ENCODE peak calls at places on chromosomes 16 and 17, in six cellular contexts. One of them, this sample, is unnamed.

GRCh38 chr17:17453088-17453487 is 23.7 kb upstream of the MED9 start:
- DNase-seq in head of caudate nucleus: no peak
- DNase-seq in M059J: no peak
- DNase-seq in AG09319: no peak
- DNase-seq in transverse colon: no peak
- DNase-seq in NCI-H2081: no peak
- DNase-seq in this sample: no peak

GRCh38 chr16:694187-694862 is 4.1 kb upstream of the WDR24 start:
- DNase-seq in NCI-H2081: peak
- DNase-seq in transverse colon: no peak
- DNase-seq in M059J: no peak
- DNase-seq in AG09319: no peak
- DNase-seq in head of caudate nucleus: no peak
- DNase-seq in this sample: no peak

GRCh38 chr16:84314373-84314772 is 19.7 kb downstream of the WFDC1 start:
- DNase-seq in transverse colon: no peak
- DNase-seq in head of caudate nucleus: no peak
- DNase-seq in NCI-H2081: no peak
- DNase-seq in AG09319: no peak
- DNase-seq in M059J: peak
- DNase-seq in this sample: no peak

GRCh38 chr16:11101695-11102522 is 154.1 kb downstream of the SOCS1 start:
- DNase-seq in transverse colon: no peak
- DNase-seq in AG09319: no peak
- DNase-seq in NCI-H2081: no peak
- DNase-seq in M059J: no peak
- DNase-seq in head of caudate nucleus: no peak
- DNase-seq in this sample: no peak

GRCh38 chr16:15775209-15775608 is 81.6 kb downstream of the MYH11 start:
- DNase-seq in NCI-H2081: no peak
- DNase-seq in AG09319: no peak
- DNase-seq in head of caudate nucleus: no peak
- DNase-seq in M059J: no peak
- DNase-seq in transverse colon: no peak
- DNase-seq in this sample: peak

GRCh38 chr17:6938637-6939036 is 57.2 kb upstream of the ALOX12 start:
- DNase-seq in AG09319: no peak
- DNase-seq in transverse colon: no peak
- DNase-seq in head of caudate nucleus: no peak
- DNase-seq in NCI-H2081: no peak
- DNase-seq in M059J: no peak
- DNase-seq in this sample: no peak

GRCh38 chr17:57462007-57462579 is 205.8 kb downstream of the MSI2 start:
- DNase-seq in M059J: no peak
- DNase-seq in AG09319: no peak
- DNase-seq in transverse colon: no peak
- DNase-seq in NCI-H2081: no peak
- DNase-seq in head of caudate nucleus: no peak
- DNase-seq in this sample: no peak

GRCh38 chr16:67562526-67562917 is at the start of gene CTCF:
- DNase-seq in NCI-H2081: peak
- DNase-seq in M059J: peak
- DNase-seq in AG09319: peak
- DNase-seq in transverse colon: peak
- DNase-seq in head of caudate nucleus: peak
- DNase-seq in this sample: no peak

GRCh38 chr16:80924372-80924978 is 82.2 kb downstream of the CMC2 start:
- DNase-seq in transverse colon: peak
- DNase-seq in M059J: peak
- DNase-seq in head of caudate nucleus: peak
- DNase-seq in AG09319: no peak
- DNase-seq in NCI-H2081: no peak
- DNase-seq in this sample: no peak

GRCh38 chr17:17783121-17783824 is 53.5 kb downstream of the SREBF1 start:
- DNase-seq in NCI-H2081: peak
- DNase-seq in AG09319: no peak
- DNase-seq in transverse colon: peak
- DNase-seq in head of caudate nucleus: peak
- DNase-seq in M059J: peak
- DNase-seq in this sample: peak

GRCh38 chr16:67992661-67993206 is 6.5 kb downstream of the DPEP2 start:
- DNase-seq in AG09319: no peak
- DNase-seq in transverse colon: no peak
- DNase-seq in M059J: no peak
- DNase-seq in head of caudate nucleus: no peak
- DNase-seq in NCI-H2081: no peak
- DNase-seq in this sample: no peak

This sample was measured in LNCaP clone FGC.